ENCODE peak calls at places on chromosomes 5 and 9, in four cellular contexts. One of them, this sample, is unnamed.

GRCh38 chr5:145936401-145937131 is at the start of gene SH3RF2:
- DNase-seq in psoas muscle: peak; percentile 81
- DNase-seq in lower lobe of right lung: peak; percentile 51
- DNase-seq in breast epithelium: peak; percentile 55
- DNase-seq in this sample: peak; percentile 36

GRCh38 chr5:115815693-115816225 is 700 bp downstream of the CDO1 start:
- DNase-seq in psoas muscle: no peak
- DNase-seq in lower lobe of right lung: no peak
- DNase-seq in breast epithelium: no peak
- DNase-seq in this sample: no peak

GRCh38 chr9:68904454-68904853 is 109.5 kb downstream of the PRKACG start:
- DNase-seq in psoas muscle: no peak
- DNase-seq in lower lobe of right lung: no peak
- DNase-seq in breast epithelium: no peak
- DNase-seq in this sample: no peak

GRCh38 chr5:176492431-176492830 is 44.2 kb downstream of the FAF2 start:
- DNase-seq in psoas muscle: no peak
- DNase-seq in lower lobe of right lung: no peak
- DNase-seq in breast epithelium: no peak
- DNase-seq in this sample: no peak

GRCh38 chr9:74874220-74874619 is 13.5 kb downstream of the TRPM6 start:
- DNase-seq in psoas muscle: no peak
- DNase-seq in lower lobe of right lung: no peak
- DNase-seq in breast epithelium: no peak
- DNase-seq in this sample: no peak

GRCh38 chr5:131976414-131977211 is 31.1 kb upstream of the MEIKIN start:
- DNase-seq in psoas muscle: no peak
- DNase-seq in lower lobe of right lung: no peak
- DNase-seq in breast epithelium: no peak
- DNase-seq in this sample: no peak

GRCh38 chr5:126544087-126544740 is 50.8 kb downstream of the ALDH7A1 start:
- DNase-seq in psoas muscle: no peak
- DNase-seq in lower lobe of right lung: no peak
- DNase-seq in breast epithelium: no peak
- DNase-seq in this sample: no peak

GRCh38 chr5:168123853-168124528 is 167.5 kb upstream of the WWC1 start:
- DNase-seq in psoas muscle: no peak
- DNase-seq in lower lobe of right lung: no peak
- DNase-seq in breast epithelium: no peak
- DNase-seq in this sample: no peak

GRCh38 chr9:112430006-112430522 is 50.2 kb downstream of the HSDL2 start:
- DNase-seq in psoas muscle: no peak
- DNase-seq in lower lobe of right lung: no peak
- DNase-seq in breast epithelium: no peak
- DNase-seq in this sample: no peak

GRCh38 chr5:106093149-106093548 is 1577.6 kb downstream of the EFNA5 start:
- DNase-seq in psoas muscle: no peak
- DNase-seq in lower lobe of right lung: no peak
- DNase-seq in breast epithelium: no peak
- DNase-seq in this sample: no peak

GRCh38 chr9:133727876-133728441 is 10.2 kb downstream of the SARDH start:
- DNase-seq in psoas muscle: peak; percentile 27
- DNase-seq in lower lobe of right lung: no peak
- DNase-seq in breast epithelium: peak; percentile 45
- DNase-seq in this sample: no peak

GRCh38 chr9:107333363-107333762 is 50.3 kb downstream of the RAD23B start:
- DNase-seq in psoas muscle: no peak
- DNase-seq in lower lobe of right lung: no peak
- DNase-seq in breast epithelium: no peak
- DNase-seq in this sample: no peak

GRCh38 chr5:107930891-107931290 is 260.2 kb upstream of the EFNA5 start:
- DNase-seq in psoas muscle: no peak
- DNase-seq in lower lobe of right lung: no peak
- DNase-seq in breast epithelium: no peak
- DNase-seq in this sample: no peak

GRCh38 chr9:2964485-2964884 is 120.6 kb upstream of the PUM3 start:
- DNase-seq in psoas muscle: no peak
- DNase-seq in lower lobe of right lung: no peak
- DNase-seq in breast epithelium: no peak
- DNase-seq in this sample: no peak

GRCh38 chr5:157828949-157829639 is 29.9 kb downstream of the CLINT1 start:
- DNase-seq in psoas muscle: no peak
- DNase-seq in lower lobe of right lung: no peak
- DNase-seq in breast epithelium: no peak
- DNase-seq in this sample: no peak
- TF ChIP-seq CTCF in psoas muscle: peak; percentile 15
- TF ChIP-seq CTCF in lower lobe of right lung: no peak
- TF ChIP-seq CTCF in breast epithelium: no peak
- TF ChIP-seq CTCF in this sample: peak; percentile 38

DNA sequence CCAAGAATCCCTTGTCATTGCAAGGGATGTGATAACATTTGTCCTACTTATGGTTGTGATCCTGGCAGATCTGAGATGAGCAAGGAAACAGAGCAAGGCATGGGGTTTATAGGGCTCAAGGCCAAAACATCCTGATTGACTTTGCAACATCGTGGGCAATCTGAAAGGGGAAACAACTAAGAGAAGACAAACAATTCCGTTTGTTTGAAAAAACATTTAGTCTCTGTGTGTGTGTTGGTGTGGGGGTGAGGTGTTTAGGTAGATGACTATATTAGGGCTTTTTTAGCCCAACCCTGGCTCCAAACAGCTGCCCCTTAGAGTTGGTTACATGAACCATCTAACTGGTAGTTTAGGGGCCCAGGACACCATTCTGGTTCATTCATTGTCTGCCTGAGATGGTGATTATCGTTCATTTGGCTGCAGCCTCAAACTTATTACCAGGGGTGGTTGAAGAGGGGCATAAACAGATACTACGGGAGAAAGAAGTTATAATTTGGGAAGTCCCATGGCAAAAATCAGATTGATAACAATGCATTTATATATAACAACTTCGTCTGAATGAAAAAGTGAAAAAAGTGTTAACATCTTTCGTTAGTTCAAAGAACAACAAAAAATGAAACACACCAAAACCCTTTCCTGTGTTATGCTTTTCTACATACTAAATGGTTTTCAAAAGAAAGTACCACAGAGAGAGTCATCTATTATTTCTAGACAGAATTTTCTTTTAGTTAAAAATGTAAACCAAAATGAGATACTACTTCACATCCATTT is 5.7 kb downstream of the FYB1 start:
- DNase-seq in psoas muscle: no peak
- DNase-seq in lower lobe of right lung: no peak
- DNase-seq in breast epithelium: no peak
- DNase-seq in this sample: no peak
- H3K27ac ChIP-seq in psoas muscle: no peak overlapping the region
- H3K27ac ChIP-seq in lower lobe of right lung: no peak overlapping the region
- H3K27ac ChIP-seq in breast epithelium: no peak overlapping the region
- H3K27ac ChIP-seq in this sample: no peak overlapping the region

GRCh38 chr5:158563774-158564390 is 535.8 kb downstream of the EBF1 start:
- DNase-seq in psoas muscle: no peak
- DNase-seq in lower lobe of right lung: no peak
- DNase-seq in breast epithelium: no peak
- DNase-seq in this sample: no peak

GRCh38 chr5:158559066-158559465 is 540.6 kb downstream of the EBF1 start:
- DNase-seq in psoas muscle: no peak
- DNase-seq in lower lobe of right lung: no peak
- DNase-seq in breast epithelium: no peak
- DNase-seq in this sample: no peak

GRCh38 chr5:158560170-158560569 is 539.5 kb downstream of the EBF1 start:
- DNase-seq in psoas muscle: peak; percentile 59
- DNase-seq in lower lobe of right lung: no peak
- DNase-seq in breast epithelium: no peak
- DNase-seq in this sample: no peak

GRCh38 chr5:158565017-158565789 is 534.5 kb downstream of the EBF1 start:
- DNase-seq in psoas muscle: no peak
- DNase-seq in lower lobe of right lung: no peak
- DNase-seq in breast epithelium: no peak
- DNase-seq in this sample: no peak

GRCh38 chr5:158559643-158560042 is 540.1 kb downstream of the EBF1 start:
- DNase-seq in psoas muscle: no peak
- DNase-seq in lower lobe of right lung: no peak
- DNase-seq in breast epithelium: no peak
- DNase-seq in this sample: no peak
- H3K4me3 ChIP-seq in psoas muscle: no peak overlapping the region
- H3K4me3 ChIP-seq in lower lobe of right lung: no peak overlapping the region
- H3K4me3 ChIP-seq in breast epithelium: no peak overlapping the region
- H3K4me3 ChIP-seq in this sample: no peak overlapping the region

GRCh38 chr5:2031581-2031980 is 148.9 kb upstream of the IRX4 start:
- DNase-seq in psoas muscle: no peak
- DNase-seq in lower lobe of right lung: no peak
- DNase-seq in breast epithelium: no peak
- DNase-seq in this sample: no peak
- TF ChIP-seq CTCF in psoas muscle: no peak
- TF ChIP-seq CTCF in lower lobe of right lung: no peak
- TF ChIP-seq CTCF in breast epithelium: no peak
- TF ChIP-seq CTCF in this sample: no peak